ENCODE peak calls at places on chromosomes 11 and 22, in seven cellular contexts. I, G, D, K, B, H and N are unnamed samples.

GRCh38 chr11:62137276-62137861 is 13.6 kb downstream of the INCENP start:
- DNase-seq in K (no peak), H (no peak), I (no peak), B (no peak), G (no peak), D (no peak), N (no peak)

GRCh38 chr22:49677495-49677889 is 150.2 kb downstream of the BRD1 start:
- DNase-seq in K (no peak), G (no peak), B (no peak), H (no peak), I (no peak), D (no peak), N (no peak)

GRCh38 chr11:8913961-8914660 is 3.1 kb downstream of the AKIP1 start:
- DNase-seq in K (peak), D (peak), G (peak), I (no peak), H (peak), B (no peak), N (no peak)

GRCh38 chr22:44658371-44658953 is 43.5 kb upstream of the PRR5 start:
- DNase-seq in D (no peak), K (peak), G (peak), B (no peak), H (peak), I (peak), N (no peak)

GRCh38 chr11:116881153-116881552 is 43.7 kb upstream of the APOA1 start:
- DNase-seq in K (no peak), I (no peak), G (no peak), B (no peak), H (no peak), D (no peak), N (peak)

GRCh38 chr11:108224908-108225786 is 2.3 kb downstream of the ATM start:
- DNase-seq in K (no peak), B (no peak), G (no peak), H (peak), I (no peak), D (no peak), N (no peak)

GRCh38 chr11:14380947-14381555 is 22.1 kb upstream of the RRAS2 start:
- DNase-seq in H (peak), K (peak), B (peak), I (peak), G (peak), D (peak), N (peak)

GRCh38 chr22:27286711-27287110 is 514.8 kb downstream of the MN1 start:
- DNase-seq in G (no peak), D (no peak), K (no peak), H (no peak), B (no peak), I (no peak), N (no peak)

GRCh38 chr11:71342951-71343827 is 90.8 kb upstream of the SHANK2 start:
- DNase-seq in I (no peak), B (peak), H (peak), D (peak), K (peak), G (peak), N (no peak)

GRCh38 chr11:12964650-12965049 is 44.5 kb upstream of the RASSF10 start:
- DNase-seq in B (no peak), I (no peak), K (no peak), H (no peak), G (no peak), D (no peak), N (no peak)

GRCh38 chr11:61609970-61610347 is 29.1 kb upstream of the SYT7 start:
- DNase-seq in B (peak), G (no peak), K (peak), D (no peak), I (no peak), H (peak), N (no peak)

GRCh38 chr11:18731949-18732821 is 6.2 kb upstream of the IGSF22 start:
- DNase-seq in H (peak), B (peak), G (peak), K (peak), D (peak), I (peak), N (peak)

GRCh38 chr11:113241190-113242051 is 73.0 kb upstream of the TTC12 start:
- DNase-seq in D (no peak), G (peak), B (no peak), I (no peak), H (peak), K (peak), N (no peak)

GRCh38 chr11:2837096-2837601 is 48.4 kb downstream of the CDKN1C start:
- DNase-seq in I (no peak), H (peak), G (peak), D (no peak), K (peak), B (peak), N (no peak)

GRCh38 chr22:44197271-44197670 is 16.5 kb downstream of the PARVG start:
- DNase-seq in K (no peak), G (no peak), B (no peak), H (no peak), D (no peak), I (no peak), N (no peak)

GRCh38 chr11:30775123-30775522 is 189.0 kb upstream of the MPPED2 start:
- DNase-seq in D (no peak), H (no peak), G (no peak), K (peak), B (no peak), I (no peak), N (no peak)

GRCh38 chr11:26286472-26287066 is 45.4 kb upstream of the ANO3 start:
- DNase-seq in H (peak), B (no peak), K (peak), D (no peak), G (peak), I (no peak), N (no peak)

GRCh38 chr11:117232022-117232878 is at the start of the genes PCSK7 and RNF214:
- DNase-seq in I (peak), K (peak), D (peak), G (peak), H (peak), B (peak), N (peak)

GRCh38 chr11:61866231-61866957 is 25.0 kb downstream of the FADS3 start:
- DNase-seq in G (no peak), H (no peak), K (no peak), D (no peak), B (no peak), I (no peak), N (no peak)

GRCh38 chr11:2325719-2326118 is 23.9 kb downstream of the TSPAN32 start:
- DNase-seq in I (no peak), H (peak), D (no peak), G (peak), B (no peak), K (no peak), N (no peak)